ENCODE peak calls at places on chromosomes 7 and 10, in four cellular contexts. Z is heart right ventricle; M is heart left ventricle; D is CD8-positive, alpha-beta T cell. X is an unnamed sample.

GRCh38 chr7:48244902-48245301 is 73.6 kb downstream of the ABCA13 start:
- DNase-seq in Z (peak; percentile 32), D (no peak), M (peak; percentile 26), X (no peak)

GRCh38 chr7:40977533-40977932 is 725.4 kb downstream of the INHBA start:
- DNase-seq in Z (no peak), M (no peak), D (no peak), X (no peak)

GRCh38 chr10:74174533-74174932 is 23.5 kb downstream of the ADK start:
- DNase-seq in D (no peak), M (no peak), Z (no peak), X (no peak)

GRCh38 chr7:6409991-6410693 is 37.6 kb downstream of the DAGLB start:
- DNase-seq in M (no peak), D (no peak), Z (no peak), X (no peak)

GRCh38 chr10:5511231-5511884 is 12.0 kb upstream of the CALML5 start:
- DNase-seq in M (no peak), Z (no peak), D (no peak), X (no peak)

GRCh38 chr10:15255961-15256360 is 87.5 kb upstream of the NMT2 start:
- DNase-seq in Z (no peak), D (no peak), M (no peak), X (peak; percentile 54)

GRCh38 chr7:90233569-90233968 is 11.4 kb upstream of the CFAP69 start:
- DNase-seq in D (no peak), Z (no peak), M (no peak), X (no peak)

GRCh38 chr7:101245147-101245668 is 327 bp upstream of the FIS1 start:
- DNase-seq in M (peak; percentile 42), D (no peak), Z (no peak), X (no peak)

GRCh38 chr7:87398441-87398840 is 53.0 kb downstream of the CROT start:
- DNase-seq in D (no peak), Z (no peak), M (no peak), X (no peak)

GRCh38 chr10:72277340-72277995 is 3.7 kb downstream of the DDIT4 start:
- DNase-seq in Z (no peak), M (no peak), D (no peak), X (no peak)

GRCh38 chr7:108425876-108426275 is 30.4 kb downstream of the NRCAM start:
- DNase-seq in D (no peak), Z (no peak), M (no peak), X (no peak)

GRCh38 chr7:139680676-139681462 is 96.9 kb downstream of the HIPK2 start:
- DNase-seq in D (peak; percentile 34), Z (peak; percentile 75), M (peak; percentile 85), X (no peak)

GRCh38 chr10:101817542-101818118 is 614 bp downstream of the OGA start:
- DNase-seq in Z (peak; percentile 90), D (no peak), M (peak; percentile 95), X (no peak)

GRCh38 chr10:58714436-58714835 is 201.8 kb downstream of the BICC1 start:
- DNase-seq in M (no peak), Z (no peak), D (no peak), X (no peak)

GRCh38 chr10:127569210-127569609 is 20.1 kb downstream of the NPS start:
- DNase-seq in M (no peak), Z (no peak), D (no peak), X (no peak)

GRCh38 chr10:70461397-70462348 is 16.9 kb upstream of the PALD1 start:
- DNase-seq in M (peak; percentile 71), Z (peak; percentile 56), D (peak; percentile 34), X (no peak)

GRCh38 chr7:4472739-4473138 is 209.4 kb upstream of the FOXK1 start:
- DNase-seq in D (no peak), M (no peak), Z (no peak), X (no peak)

GRCh38 chr10:84265378-84265777 is 20.5 kb downstream of the RGR start:
- DNase-seq in D (no peak), Z (no peak), M (no peak), X (no peak)

GRCh38 chr10:209357-209756 is 74.1 kb downstream of the ZMYND11 start:
- DNase-seq in Z (no peak), D (no peak), M (no peak), X (no peak)

GRCh38 chr10:12707461-12708185 is 293.9 kb downstream of the CCDC3 start:
- DNase-seq in D (no peak), Z (peak; percentile 58), M (peak; percentile 44), X (peak; percentile 42)

GRCh38 chr7:44729949-44730590 is 18.6 kb upstream of the ZMIZ2 start:
- DNase-seq in M (no peak), Z (no peak), D (no peak), X (no peak)

GRCh38 chr7:127338122-127338521 is 54.4 kb downstream of the ZNF800 start:
- DNase-seq in Z (no peak), M (no peak), D (no peak), X (no peak)

GRCh38 chr7:149126662-149127321 is 668 bp upstream of the ZNF425 start:
- DNase-seq in D (peak; percentile 46), M (peak; percentile 69), Z (peak; percentile 49), X (no peak)

GRCh38 chr10:28530751-28531150 is 2.2 kb upstream of the WAC start:
- DNase-seq in D (no peak), Z (no peak), M (no peak), X (no peak)

GRCh38 chr10:68957284-68957615 is 1.3 kb downstream of the DDX21 start:
- DNase-seq in D (no peak), Z (no peak), M (no peak), X (no peak)

GRCh38 chr7:13111230-13111629 is 423.8 kb downstream of the ARL4A start:
- DNase-seq in D (no peak), M (no peak), Z (no peak), X (no peak)

GRCh38 chr7:49773082-49773938 is at the start of gene VWC2:
- DNase-seq in M (peak; percentile 68), Z (peak; percentile 41), D (no peak), X (no peak)
- H3K4me3 ChIP-seq in M (peak within 1 kb of the TSS; percentile 66), Z (peak within 1 kb of the TSS; percentile 63), D (no peak within 1 kb of the TSS), X (no peak within 1 kb of the TSS)

GRCh38 chr7:81767883-81768282 is 2.0 kb downstream of the HGF start:
- DNase-seq in D (no peak), M (no peak), Z (no peak), X (no peak)
- H3K4me3 ChIP-seq in D (no peak overlapping the region), M (peak overlapping the region; percentile 67), Z (peak overlapping the region; percentile 57), X (no peak overlapping the region)

DNA sequence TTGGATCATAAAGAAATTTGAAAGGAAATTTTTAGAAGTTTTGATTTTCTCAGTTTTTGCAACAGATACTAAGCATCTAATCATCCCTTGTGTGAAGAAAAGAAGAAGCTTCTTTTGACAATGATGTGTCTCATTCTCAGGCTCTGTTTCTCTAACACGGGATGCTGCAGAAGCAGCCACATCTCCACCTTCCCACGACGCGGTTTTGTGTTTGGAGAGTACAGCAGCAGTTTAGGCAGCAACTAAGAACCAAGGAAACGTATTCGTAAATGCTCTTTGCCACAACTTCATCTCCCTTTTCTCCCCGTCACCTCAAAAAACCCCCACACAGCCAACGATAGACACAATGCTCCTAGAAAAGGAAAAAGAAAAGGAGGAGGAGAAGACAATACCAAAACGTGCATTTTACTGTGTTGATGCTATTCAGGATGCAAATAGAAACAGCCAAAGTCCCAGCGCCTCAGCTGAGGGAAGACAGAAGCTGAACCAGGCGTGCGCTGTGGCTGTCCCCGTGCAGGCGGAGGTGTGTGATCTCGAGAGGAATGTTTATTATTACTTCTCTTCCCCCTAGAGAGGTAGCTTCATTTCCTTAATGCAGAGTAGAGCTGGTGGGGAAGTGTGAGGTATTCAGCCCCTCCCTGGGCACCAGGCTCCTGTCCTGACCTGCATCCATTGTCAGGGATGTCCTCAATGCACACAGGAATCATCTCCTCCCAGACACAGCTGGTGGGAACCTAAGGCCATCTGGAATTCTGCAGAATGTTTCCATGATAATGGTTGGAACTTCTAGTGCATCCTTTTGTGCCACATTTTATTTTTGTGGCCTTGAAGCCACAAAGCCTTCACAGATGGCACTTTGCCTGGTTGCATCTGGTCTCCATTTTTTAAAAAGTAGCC is 174.6 kb upstream of the KLF6 start:
- DNase-seq in D (no peak), Z (no peak), M (no peak), X (no peak)
- H3K4me3 ChIP-seq in D (no peak overlapping the region), Z (no peak overlapping the region), M (no peak overlapping the region), X (no peak overlapping the region)

GRCh38 chr7:135150072-135150782 is 2.4 kb downstream of the TMEM140 start:
- DNase-seq in M (no peak), D (no peak), Z (peak; percentile 27), X (no peak)
- H3K4me3 ChIP-seq in M (peak overlapping the region; percentile 69), D (peak overlapping the region; percentile 60), Z (peak overlapping the region; percentile 62), X (no peak overlapping the region)

GRCh38 chr7:74092321-74092963 is 8.8 kb downstream of the LIMK1 start:
- DNase-seq in M (peak; percentile 80), Z (peak; percentile 38), D (no peak), X (no peak)
- H3K4me3 ChIP-seq in M (peak overlapping the region; percentile 62), Z (peak overlapping the region; percentile 57), D (no peak overlapping the region), X (no peak overlapping the region)

X was measured in Jurkat, Clone E6-1.